ENCODE peak calls at places on chromosomes 13 and 19, in seven cellular contexts. N, T, I, C, Z, H and A are unnamed samples.

GRCh38 chr13:47790755-47791154 is 210.3 kb downstream of the SUCLA2 start:
- DNase-seq in T (no peak), H (no peak), Z (no peak), C (no peak), N (no peak), I (no peak), A (no peak)

GRCh38 chr13:113622791-113623490 is 35.1 kb downstream of the ATP4B start:
- DNase-seq in N (no peak), C (no peak), H (no peak), I (no peak), T (no peak), Z (no peak), A (no peak)

GRCh38 chr13:40644838-40645620 is 21.4 kb downstream of the FOXO1 start:
- DNase-seq in N (no peak), C (peak), H (no peak), I (no peak), T (no peak), Z (no peak), A (peak)

GRCh38 chr19:32748497-32748896 is 28.9 kb downstream of the TDRD12 start:
- DNase-seq in T (peak), I (no peak), H (no peak), N (no peak), Z (peak), C (no peak), A (peak)

GRCh38 chr13:102141625-102142472 is 260.0 kb downstream of the FGF14 start:
- DNase-seq in H (no peak), C (no peak), Z (peak), I (peak), N (no peak), T (no peak), A (no peak)

GRCh38 chr13:29954082-29955043 is 103.9 kb upstream of the UBL3 start:
- DNase-seq in C (no peak), H (no peak), N (no peak), Z (peak), T (peak), I (no peak), A (peak)

GRCh38 chr19:52170863-52171320 is 529 bp downstream of the ZNF836 start:
- DNase-seq in H (peak), N (peak), Z (peak), C (no peak), T (no peak), I (no peak), A (no peak)

GRCh38 chr19:45613926-45614725 is 12.1 kb upstream of the GPR4 start:
- DNase-seq in C (peak), Z (peak), T (peak), H (peak), I (peak), N (peak), A (peak)

GRCh38 chr19:23916991-23917390 is 2.3 kb downstream of the ZNF726 start:
- DNase-seq in N (no peak), I (peak), H (no peak), C (no peak), T (no peak), Z (peak), A (no peak)

GRCh38 chr13:21526707-21527454 is 67.8 kb upstream of the ZDHHC20 start:
- DNase-seq in I (no peak), T (no peak), N (no peak), H (no peak), Z (no peak), C (no peak), A (no peak)

GRCh38 chr13:23858586-23858985 is 30.6 kb downstream of the MIPEP start:
- DNase-seq in H (no peak), Z (no peak), T (no peak), C (no peak), I (no peak), N (no peak), A (no peak)

GRCh38 chr13:75661443-75661842 is 25.3 kb downstream of the LMO7 start:
- DNase-seq in C (no peak), N (no peak), T (no peak), H (no peak), I (no peak), Z (no peak), A (no peak)

GRCh38 chr19:5691205-5691929 is 1.3 kb downstream of the RPL36 start:
- DNase-seq in T (peak), Z (peak), C (no peak), N (peak), I (peak), H (peak), A (peak)

GRCh38 chr19:40567040-40567749 is 9.5 kb upstream of the SHKBP1 start:
- DNase-seq in H (no peak), Z (no peak), T (no peak), I (no peak), N (no peak), C (no peak), A (no peak)

GRCh38 chr19:18205180-18205915 is 1.5 kb upstream of the RAB3A start:
- DNase-seq in I (peak), Z (peak), T (peak), C (peak), N (peak), H (peak), A (peak)

GRCh38 chr19:4676955-4677731 is 7.0 kb upstream of the MYDGF start:
- DNase-seq in N (peak), Z (peak), C (no peak), H (no peak), I (peak), T (peak), A (peak)

GRCh38 chr13:76822691-76823267 is 63.4 kb downstream of the KCTD12 start:
- DNase-seq in C (no peak), N (no peak), I (peak), H (no peak), Z (peak), T (peak), A (no peak)

DNA sequence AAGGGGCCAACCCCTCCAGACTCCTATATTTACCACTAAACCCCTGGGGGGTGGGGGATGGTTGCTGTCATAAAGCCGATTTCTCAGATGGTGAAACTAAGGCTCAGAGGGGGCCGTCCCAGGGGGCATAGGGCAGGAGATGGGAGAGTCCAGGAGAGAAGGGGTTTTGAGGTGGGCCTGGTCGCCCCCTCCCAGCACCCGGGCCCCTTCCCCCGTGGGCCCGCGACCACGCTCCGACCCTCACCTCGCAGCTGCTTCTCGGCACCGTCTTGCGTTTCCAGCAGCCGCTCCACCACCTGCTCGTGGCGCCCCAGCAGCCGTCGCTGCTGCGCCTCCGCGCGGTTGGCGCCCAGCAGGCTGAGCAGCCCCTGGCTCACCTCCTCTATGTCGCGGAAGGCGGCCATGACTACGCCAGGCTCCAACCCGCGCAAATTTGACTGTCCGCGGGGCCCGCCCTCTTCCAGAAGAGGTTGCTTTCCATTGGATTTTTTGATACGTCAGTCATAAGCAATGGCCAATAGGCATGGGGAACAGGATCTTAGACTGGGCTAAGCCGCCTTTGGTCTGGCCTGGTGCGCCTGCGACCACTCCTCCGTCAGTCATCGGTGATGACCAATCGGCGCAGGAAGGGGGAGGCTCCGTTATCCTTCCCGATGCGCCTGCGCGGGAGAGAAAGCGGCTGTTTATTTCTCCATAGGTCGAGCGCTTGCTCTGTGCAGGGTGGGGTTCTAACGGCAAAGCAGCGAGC is at the start of gene SPC24:
- DNase-seq in Z (peak), N (peak), H (peak), C (peak), I (peak), T (peak), A (peak)
- TF ChIP-seq CTCF in Z (no peak), N (no peak), H (no peak), C (no peak), I (no peak), T (peak), A (no peak)

DNA sequence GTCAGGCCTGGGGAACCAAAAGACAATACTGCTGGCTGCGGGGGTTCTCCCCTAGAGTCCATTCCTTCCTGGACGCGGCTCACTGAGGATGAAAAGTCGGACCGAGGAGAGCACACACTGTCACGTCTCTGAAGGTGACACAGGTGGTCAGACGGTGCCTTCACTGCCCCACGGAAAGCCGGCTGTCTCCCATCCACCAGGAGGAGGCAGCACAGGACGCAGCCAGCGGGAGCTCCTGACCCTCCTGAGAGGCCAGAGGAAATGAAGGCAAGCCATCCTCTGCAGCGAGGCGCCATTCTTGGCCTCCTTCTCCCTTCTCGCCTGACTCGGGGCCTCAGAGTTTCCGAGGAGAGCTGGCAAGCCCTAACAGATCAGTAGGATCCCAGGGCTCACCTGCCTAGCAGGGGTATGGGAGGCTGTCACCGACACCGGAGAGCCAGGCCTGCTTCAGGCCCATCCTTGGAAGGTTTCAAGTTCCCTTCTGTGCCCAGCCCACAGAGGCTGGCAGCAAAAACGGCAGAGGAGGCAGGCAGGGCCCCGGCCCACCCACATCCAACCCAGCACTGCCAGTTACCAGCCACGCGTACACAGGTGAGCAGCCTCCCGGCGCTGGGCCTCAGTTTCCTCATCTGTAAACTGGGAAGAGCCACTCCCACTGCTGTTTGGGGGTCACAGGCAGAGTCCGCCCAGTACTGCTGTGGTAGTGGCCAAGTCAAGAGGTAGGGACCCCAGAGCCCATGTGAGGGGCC is 4.5 kb downstream of the REXO1 start:
- DNase-seq in I (no peak), H (no peak), Z (no peak), N (no peak), C (no peak), T (no peak), A (no peak)
- TF ChIP-seq CTCF in I (no peak), H (no peak), Z (no peak), N (no peak), C (no peak), T (no peak), A (no peak)

GRCh38 chr13:38349386-38350113 is at the start of gene UFM1:
- DNase-seq in I (peak), Z (peak), C (peak), T (peak), N (peak), H (peak), A (peak)
- TF ChIP-seq CTCF in I (no peak), Z (no peak), C (no peak), T (no peak), N (no peak), H (no peak), A (no peak)

GRCh38 chr19:44367024-44367423 is 10.5 kb upstream of the ZNF112 start:
- DNase-seq in H (no peak), C (peak), Z (no peak), I (no peak), N (no peak), T (no peak), A (no peak)
- TF ChIP-seq CTCF in H (no peak), C (no peak), Z (no peak), I (no peak), N (no peak), T (no peak), A (no peak)

DNA sequence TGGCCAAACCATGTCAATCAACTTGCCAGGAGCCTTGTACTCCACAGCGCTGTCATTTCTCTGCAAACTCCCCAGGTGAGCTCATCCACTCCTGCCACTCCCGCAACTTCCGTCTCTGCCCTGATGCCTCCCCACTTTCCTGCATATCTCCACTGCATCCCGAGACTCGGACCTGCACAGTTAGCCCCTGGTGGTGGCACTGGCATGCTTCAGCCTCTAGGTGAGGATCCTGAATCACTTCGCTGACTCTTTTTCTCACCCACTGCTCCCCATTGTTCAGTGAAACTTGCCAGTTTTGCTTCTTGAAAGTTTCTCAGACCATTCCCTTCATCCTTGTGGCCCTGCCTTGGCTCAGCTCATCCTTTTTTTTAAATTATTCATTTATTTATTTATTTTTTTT is 3.4 kb upstream of the CTU1 start:
- DNase-seq in N (no peak), Z (peak), C (no peak), T (no peak), I (no peak), H (no peak), A (no peak)
- TF ChIP-seq CTCF in N (no peak), Z (peak), C (peak), T (peak), I (no peak), H (no peak), A (peak)

GRCh38 chr19:1364070-1364719 is 19.5 kb upstream of the NDUFS7 start:
- DNase-seq in Z (no peak), C (no peak), N (no peak), H (no peak), T (no peak), I (peak), A (peak)
- TF ChIP-seq CTCF in Z (no peak), C (peak), N (peak), H (no peak), T (no peak), I (peak), A (peak)